ENCODE peak calls at places on chromosomes 3 and 15, in five cellular contexts. U, T, S, Z and A are unnamed samples.

GRCh38 chr15:60523056-60523455 is 44.1 kb upstream of the ICE2 start:
- DNase-seq in U (no peak), T (no peak), S (no peak), Z (no peak), A (no peak)

GRCh38 chr3:136734382-136735070 is 17.7 kb downstream of the STAG1 start:
- DNase-seq in U (no peak), T (no peak), S (no peak), Z (no peak), A (no peak)

GRCh38 chr3:186930143-186930638 is at the start of gene ST6GAL1:
- DNase-seq in U (peak; percentile 89), T (no peak), S (peak; percentile 79), Z (peak; percentile 77), A (peak; percentile 90)

GRCh38 chr15:56737791-56738190 is 4.5 kb upstream of the ZNF280D start:
- DNase-seq in U (no peak), T (no peak), S (no peak), Z (no peak), A (no peak)

GRCh38 chr3:141920701-141921100 is 44.3 kb downstream of the ATP1B3 start:
- DNase-seq in U (no peak), T (no peak), S (no peak), Z (no peak), A (no peak)

GRCh38 chr15:25733036-25733855 is 129.9 kb downstream of the ATP10A start:
- DNase-seq in U (no peak), T (no peak), S (no peak), Z (no peak), A (peak; percentile 68)

GRCh38 chr15:70475921-70476320 is 287.4 kb downstream of the UACA start:
- DNase-seq in U (no peak), T (no peak), S (no peak), Z (no peak), A (no peak)

GRCh38 chr3:111845996-111846395 is 13.1 kb upstream of the PHLDB2 start:
- DNase-seq in U (no peak), T (no peak), S (no peak), Z (no peak), A (no peak)

GRCh38 chr3:15676259-15676658 is 74.7 kb downstream of the BTD start:
- DNase-seq in U (no peak), T (no peak), S (no peak), Z (no peak), A (no peak)

GRCh38 chr3:197482001-197482400 is 73.8 kb downstream of the BDH1 start:
- DNase-seq in U (no peak), T (no peak), S (no peak), Z (no peak), A (no peak)

GRCh38 chr3:64694127-64694526 is 6.3 kb upstream of the ADAMTS9 start:
- DNase-seq in U (no peak), T (no peak), S (no peak), Z (no peak), A (no peak)

GRCh38 chr15:62938825-62939224 is 103.7 kb upstream of the TPM1 start:
- DNase-seq in U (no peak), T (no peak), S (no peak), Z (no peak), A (no peak)

GRCh38 chr15:63879211-63879610 is 45.5 kb upstream of the HERC1 start:
- DNase-seq in U (no peak), T (no peak), S (no peak), Z (no peak), A (no peak)

GRCh38 chr3:187743195-187744141 is 1.8 kb downstream of the BCL6 start:
- DNase-seq in U (no peak), T (no peak), S (peak; percentile 73), Z (peak; percentile 60), A (peak; percentile 89)

GRCh38 chr15:80977627-80978036 is 12.0 kb downstream of the MESD start:
- DNase-seq in U (peak; percentile 78), T (no peak), S (peak; percentile 52), Z (peak; percentile 57), A (no peak)

GRCh38 chr15:60643490-60644040 is 164.6 kb upstream of the ICE2 start:
- DNase-seq in U (no peak), T (no peak), S (no peak), Z (no peak), A (no peak)

GRCh38 chr15:29889545-29890329 is 67.5 kb upstream of the TJP1 start:
- DNase-seq in U (peak; percentile 47), T (no peak), S (no peak), Z (no peak), A (no peak)

GRCh38 chr3:132654190-132654589 is 5.4 kb downstream of the ACAD11 start:
- DNase-seq in U (no peak), T (no peak), S (no peak), Z (no peak), A (no peak)

GRCh38 chr15:40249477-40250303 is 10.8 kb downstream of the PAK6 start:
- DNase-seq in U (no peak), T (no peak), S (no peak), Z (no peak), A (no peak)

GRCh38 chr3:126983276-126983652 is 349 bp downstream of the PLXNA1 start:
- DNase-seq in U (no peak), T (no peak), S (no peak), Z (peak; percentile 21), A (no peak)

GRCh38 chr15:39358441-39359041 is 222.3 kb upstream of the THBS1 start:
- DNase-seq in U (no peak), T (no peak), S (peak; percentile 45), Z (no peak), A (no peak)

GRCh38 chr3:114624047-114624445 is 330.2 kb downstream of the TIGIT start:
- DNase-seq in U (no peak), T (no peak), S (peak; percentile 65), Z (peak; percentile 21), A (peak; percentile 73)

GRCh38 chr15:60844010-60844409 is 365.1 kb upstream of the ICE2 start:
- DNase-seq in U (no peak), T (no peak), S (no peak), Z (no peak), A (no peak)

GRCh38 chr3:60009931-60010478 is 960.2 kb upstream of the CFAP20DC start:
- DNase-seq in U (no peak), T (no peak), S (no peak), Z (no peak), A (no peak)

GRCh38 chr3:27805282-27805681 is 83.2 kb upstream of the EOMES start:
- DNase-seq in U (no peak), T (no peak), S (no peak), Z (no peak), A (no peak)

GRCh38 chr3:107956991-107957467 is 133.8 kb downstream of the CD47 start:
- DNase-seq in U (no peak), T (no peak), S (peak; percentile 79), Z (peak; percentile 69), A (peak; percentile 91)

GRCh38 chr15:89307046-89307587 is 27.5 kb downstream of the POLG start:
- DNase-seq in U (no peak), T (no peak), S (no peak), Z (no peak), A (no peak)

GRCh38 chr3:29789686-29790085 is 508.8 kb downstream of the RBMS3 start:
- DNase-seq in U (no peak), T (no peak), S (no peak), Z (no peak), A (no peak)

GRCh38 chr15:67108122-67108871 is 42.9 kb downstream of the SMAD3 start:
- DNase-seq in U (no peak), T (no peak), S (no peak), Z (no peak), A (no peak)

GRCh38 chr3:186746008-186746407 is 28.8 kb downstream of the KNG1 start:
- DNase-seq in U (peak; percentile 85), T (no peak), S (peak; percentile 26), Z (no peak), A (no peak)

GRCh38 chr3:19012846-19013245 is 135.5 kb upstream of the KCNH8 start:
- DNase-seq in U (no peak), T (no peak), S (no peak), Z (no peak), A (no peak)

GRCh38 chr3:72446406-72447058 is 401.7 kb downstream of the SHQ1 start:
- DNase-seq in U (peak; percentile 33), T (no peak), S (no peak), Z (no peak), A (peak; percentile 81)

GRCh38 chr15:64857421-64857820 is 15.7 kb downstream of the PLEKHO2 start:
- DNase-seq in U (peak; percentile 17), T (no peak), S (no peak), Z (no peak), A (no peak)

GRCh38 chr3:71785594-71786472 is 885 bp upstream of the PROK2 start:
- DNase-seq in U (no peak), T (no peak), S (no peak), Z (no peak), A (no peak)

GRCh38 chr15:80467311-80467714 is 63.1 kb downstream of the ARNT2 start:
- DNase-seq in U (no peak), T (no peak), S (no peak), Z (no peak), A (peak; percentile 69)

GRCh38 chr15:58433597-58434333 is 2.0 kb downstream of the LIPC start:
- DNase-seq in U (no peak), T (no peak), S (no peak), Z (no peak), A (no peak)
- TF ChIP-seq CTCF in U (no peak), T (no peak), S (no peak), Z (no peak), A (no peak)

DNA sequence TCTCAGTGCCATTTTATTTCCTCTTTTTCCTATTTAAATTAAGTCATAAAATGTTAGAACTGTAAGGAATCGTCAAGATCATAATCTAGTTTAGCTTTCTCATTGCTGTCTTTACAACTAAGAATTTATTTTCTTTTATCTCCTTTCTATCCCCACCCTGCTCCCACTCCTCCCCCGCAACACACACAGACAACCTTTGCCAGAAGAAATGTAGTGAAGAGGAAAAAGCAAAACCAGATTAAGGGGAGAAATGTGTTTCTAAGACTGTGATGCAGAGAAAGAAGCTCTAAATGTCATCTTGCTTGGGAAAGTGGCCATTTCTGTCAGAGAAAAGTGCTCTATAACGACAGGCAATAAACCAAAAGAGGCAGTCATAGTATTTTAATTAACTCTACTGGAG is 78.3 kb upstream of the MLF1 start:
- DNase-seq in U (no peak), T (no peak), S (no peak), Z (no peak), A (no peak)
- H3K27ac ChIP-seq in U (no peak overlapping the region), T (no peak overlapping the region), S (no peak overlapping the region), Z (no peak overlapping the region), A (no peak overlapping the region)

GRCh38 chr3:25588441-25589103 is 76.1 kb downstream of the TOP2B start:
- DNase-seq in U (no peak), T (no peak), S (no peak), Z (no peak), A (no peak)

GRCh38 chr3:25589104-25589782 is 75.5 kb downstream of the TOP2B start:
- DNase-seq in U (no peak), T (no peak), S (no peak), Z (no peak), A (no peak)

GRCh38 chr3:25594007-25594502 is 70.7 kb downstream of the TOP2B start:
- DNase-seq in U (no peak), T (no peak), S (no peak), Z (no peak), A (no peak)

GRCh38 chr3:25589783-25590258 is 74.9 kb downstream of the TOP2B start:
- DNase-seq in U (no peak), T (no peak), S (peak; percentile 38), Z (no peak), A (no peak)

GRCh38 chr3:25592510-25592968 is 72.2 kb downstream of the TOP2B start:
- DNase-seq in U (no peak), T (no peak), S (peak; percentile 48), Z (peak; percentile 52), A (peak; percentile 85)
- TF ChIP-seq CTCF in U (peak; percentile 32), T (no peak), S (no peak), Z (peak; percentile 36), A (no peak)

GRCh38 chr3:52524752-52525661 is 8.7 kb downstream of the NT5DC2 start:
- DNase-seq in U (no peak), T (no peak), S (peak; percentile 77), Z (peak; percentile 74), A (peak; percentile 90)
- H3K27ac ChIP-seq in U (no peak overlapping the region), T (no peak overlapping the region), S (peak overlapping the region; percentile 78), Z (peak overlapping the region; percentile 91), A (peak overlapping the region; percentile 94)